ENCODE peak calls at places on chromosome 14, in seven cellular contexts. E is PC-3, Z is thyroid gland, T is neural progenitor cell, R is brain microvascular endothelial cell, P is GM13977, U is A549. V is an unnamed sample.

GRCh38 chr14:36905272-36906046 is 243.8 kb downstream of the PAX9 start:
- DNase-seq in R (no peak), Z (peak), T (peak), U (no peak), P (no peak), E (no peak), V (no peak)

GRCh38 chr14:99566009-99566389 is 38.0 kb downstream of the CCDC85C start:
- DNase-seq in E (peak), U (no peak), T (no peak), Z (peak), P (no peak), R (no peak), V (peak)

GRCh38 chr14:104973215-104974145 is 4.7 kb downstream of the AHNAK2 start:
- DNase-seq in E (peak), T (peak), P (no peak), U (peak), Z (peak), R (peak), V (peak)

GRCh38 chr14:88199882-88200281 is 123.2 kb downstream of the KCNK10 start:
- DNase-seq in Z (no peak), U (no peak), R (no peak), E (no peak), T (no peak), P (no peak), V (no peak)

GRCh38 chr14:63470877-63471565 is 72.2 kb downstream of the PPP2R5E start:
- DNase-seq in P (peak), Z (no peak), U (peak), R (no peak), E (peak), T (no peak), V (no peak)

GRCh38 chr14:103055693-103056092 is 1.7 kb downstream of the CDC42BPB start:
- DNase-seq in P (no peak), Z (no peak), U (no peak), R (no peak), E (no peak), T (no peak), V (no peak)

GRCh38 chr14:52299692-52300278 is 14.3 kb upstream of the PTGER2 start:
- DNase-seq in Z (no peak), P (peak), E (peak), U (peak), R (peak), T (peak), V (no peak)

GRCh38 chr14:103910262-103910935 is 17.9 kb upstream of the TDRD9 start:
- DNase-seq in R (peak), P (peak), T (peak), Z (peak), E (peak), U (peak), V (peak)

GRCh38 chr14:100883789-100884101 is 19.8 kb downstream of the RTL1 start:
- DNase-seq in R (no peak), P (no peak), T (no peak), E (no peak), Z (no peak), U (no peak), V (no peak)

GRCh38 chr14:87522575-87522974 is 470.4 kb downstream of the GALC start:
- DNase-seq in T (peak), Z (no peak), R (no peak), E (no peak), U (no peak), P (no peak), V (peak)

GRCh38 chr14:54814076-54814475 is 88.5 kb downstream of the GCH1 start:
- DNase-seq in T (no peak), U (no peak), P (no peak), R (no peak), Z (no peak), E (peak), V (peak)
- TF ChIP-seq CTCF in T (no peak), U (peak), P (peak), R (peak), Z (no peak), E (peak), V (no peak)

GRCh38 chr14:35403397-35404245 is 928 bp downstream of the NFKBIA start:
- DNase-seq in E (peak), U (peak), T (peak), P (peak), Z (peak), R (peak), V (peak)
- TF ChIP-seq CTCF in E (no peak), U (no peak), T (no peak), P (no peak), Z (no peak), R (no peak), V (no peak)

GRCh38 chr14:106802413-106803364 is 1276.3 kb downstream of the TMEM121 start:
- DNase-seq in P (no peak), U (peak), E (no peak), Z (no peak), T (no peak), R (no peak), V (peak)
- TF ChIP-seq CTCF in P (peak), U (peak), E (no peak), Z (no peak), T (no peak), R (no peak), V (no peak)

GRCh38 chr14:76309572-76310551 is 66.1 kb upstream of the ESRRB start:
- DNase-seq in E (no peak), U (no peak), Z (no peak), T (peak), P (no peak), R (no peak), V (no peak)
- TF ChIP-seq CTCF in E (no peak), U (no peak), Z (no peak), T (peak), P (no peak), R (peak), V (no peak)

DNA sequence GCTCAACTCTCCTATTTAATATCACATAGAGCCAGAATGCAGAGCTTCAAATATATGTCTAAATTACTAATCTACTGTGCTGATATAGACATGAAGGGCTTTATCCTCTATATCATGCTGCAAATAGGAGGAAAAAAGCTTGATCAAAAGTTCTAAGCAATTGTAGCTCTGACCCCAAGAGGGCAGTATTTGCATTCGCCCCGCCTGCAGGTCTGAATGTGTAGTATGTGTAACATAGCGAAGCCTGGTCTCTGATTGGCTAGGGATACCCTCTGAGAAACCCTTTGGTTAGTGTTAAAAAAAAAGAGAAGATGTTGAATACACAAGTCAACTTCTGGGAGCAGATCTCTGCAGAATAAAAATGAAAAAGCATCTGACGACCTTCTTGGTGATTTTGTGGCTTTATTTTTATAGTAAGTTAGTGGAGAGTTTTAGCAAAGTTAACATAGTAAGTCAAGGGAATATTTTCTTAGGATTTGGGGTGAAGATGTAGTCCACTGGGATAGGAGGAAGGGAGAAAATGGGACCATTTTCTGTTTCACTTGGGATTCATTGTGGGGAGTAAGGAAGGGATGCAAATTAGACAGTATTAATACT is 151.6 kb upstream of the OR4E1 start:
- DNase-seq in Z (no peak), P (peak), R (peak), U (peak), E (peak), T (peak), V (peak)
- TF ChIP-seq CTCF in Z (no peak), P (peak), R (peak), U (peak), E (peak), T (peak), V (peak)

DNA sequence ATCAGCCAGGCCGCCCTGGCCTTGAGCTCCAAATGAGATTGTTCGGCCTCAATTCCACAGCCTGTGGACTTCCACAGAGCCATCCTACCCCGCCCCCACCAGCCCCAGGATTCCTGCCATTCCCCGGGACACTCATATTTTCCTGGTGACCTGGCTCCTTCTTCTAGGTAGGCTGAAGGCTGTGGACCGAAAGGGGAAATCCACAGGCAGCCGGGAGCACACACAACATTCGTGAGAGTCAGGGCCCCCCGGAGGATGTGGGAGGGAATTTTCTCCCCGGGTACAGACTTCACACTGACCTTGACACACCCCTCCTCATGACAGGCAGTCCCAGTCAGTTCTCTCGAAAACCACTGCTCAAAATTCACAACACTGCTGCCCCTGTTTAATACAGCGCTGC is 39.9 kb downstream of the RIN3 start:
- DNase-seq in R (peak), E (no peak), P (no peak), T (no peak), Z (no peak), U (peak), V (no peak)
- TF ChIP-seq CTCF in R (peak), E (no peak), P (no peak), T (no peak), Z (no peak), U (no peak), V (no peak)

GRCh38 chr14:90509403-90509802 is 112.6 kb downstream of the CALM1 start:
- DNase-seq in U (no peak), R (no peak), Z (no peak), E (peak), P (no peak), T (no peak), V (no peak)
- TF ChIP-seq CTCF in U (no peak), R (no peak), Z (peak), E (peak), P (no peak), T (no peak), V (no peak)

V was measured in Calu3.